ENCODE peak calls at places on chromosomes 3 and 15, in nine cellular contexts. F, N, R, Z, A, S, J, B and U are unnamed samples.

GRCh38 chr3:127967296-127967695 is 52.3 kb downstream of the KBTBD12 start:
- DNase-seq in S (no peak), F (no peak), N (no peak), J (no peak), A (no peak), Z (no peak), B (no peak), R (no peak), U (no peak)

GRCh38 chr3:5053021-5053831 is 68.9 kb upstream of the ARL8B start:
- DNase-seq in A (peak), R (no peak), S (no peak), J (no peak), B (no peak), F (no peak), Z (peak), N (no peak), U (peak)

GRCh38 chr15:51505251-51505650 is 117.3 kb downstream of the DMXL2 start:
- DNase-seq in N (no peak), J (no peak), A (no peak), R (no peak), F (no peak), B (no peak), S (no peak), Z (no peak), U (peak)

GRCh38 chr3:148233403-148233802 is 464.3 kb upstream of the AGTR1 start:
- DNase-seq in B (no peak), S (no peak), A (peak), R (no peak), Z (peak), J (no peak), F (peak), N (no peak), U (peak)

GRCh38 chr15:85865070-85865684 is 70.5 kb upstream of the KLHL25 start:
- DNase-seq in R (peak), N (peak), A (peak), F (peak), B (no peak), Z (peak), S (no peak), J (peak), U (peak)

GRCh38 chr3:60610441-60611112 is 640.7 kb downstream of the FHIT start:
- DNase-seq in F (no peak), J (peak), A (peak), N (no peak), R (no peak), B (no peak), Z (no peak), S (no peak), U (peak)

GRCh38 chr3:194318511-194319161 is 32.5 kb downstream of the CPN2 start:
- DNase-seq in F (no peak), S (no peak), R (no peak), B (no peak), N (no peak), Z (no peak), J (no peak), A (peak), U (peak)

GRCh38 chr3:43160664-43161063 is 54.8 kb upstream of the POMGNT2 start:
- DNase-seq in J (no peak), B (no peak), A (no peak), N (no peak), R (no peak), S (no peak), F (no peak), Z (no peak), U (no peak)

GRCh38 chr3:39879581-39879980 is 70.2 kb downstream of the MYRIP start:
- DNase-seq in J (no peak), N (no peak), R (no peak), F (no peak), Z (no peak), S (no peak), A (no peak), B (no peak), U (no peak)

GRCh38 chr3:178352300-178353021 is 183.8 kb upstream of the KCNMB2 start:
- DNase-seq in Z (peak), R (peak), N (no peak), J (no peak), A (peak), B (peak), F (no peak), S (no peak), U (peak)

GRCh38 chr3:33277193-33277882 is at the start of gene FBXL2:
- DNase-seq in N (peak), Z (peak), S (peak), B (peak), F (peak), J (peak), R (peak), A (peak), U (peak)

GRCh38 chr3:24129549-24129948 is 184.5 kb downstream of the NR1D2 start:
- DNase-seq in N (no peak), Z (no peak), A (no peak), R (peak), B (no peak), F (no peak), J (no peak), S (no peak), U (peak)

GRCh38 chr15:87850916-87851315 is 405.6 kb downstream of the NTRK3 start:
- DNase-seq in F (no peak), A (no peak), Z (no peak), R (no peak), B (no peak), J (peak), N (no peak), S (no peak), U (no peak)

GRCh38 chr15:81830520-81830919 is 215.3 kb downstream of the MEX3B start:
- DNase-seq in S (no peak), F (no peak), A (no peak), N (no peak), R (no peak), B (no peak), J (no peak), Z (no peak), U (no peak)

GRCh38 chr3:117873236-117873635 is 1161.4 kb downstream of the IGSF11 start:
- DNase-seq in Z (peak), B (no peak), J (peak), F (no peak), R (no peak), S (no peak), N (no peak), A (no peak), U (no peak)

GRCh38 chr15:48385431-48385830 is 54.2 kb downstream of the DUT start:
- DNase-seq in B (no peak), R (no peak), J (no peak), N (no peak), A (peak), F (no peak), Z (peak), S (no peak), U (peak)

GRCh38 chr3:85337895-85338294 is 379.1 kb downstream of the CADM2 start:
- DNase-seq in B (no peak), Z (no peak), F (no peak), S (no peak), N (no peak), J (no peak), R (no peak), A (no peak), U (no peak)

GRCh38 chr3:193780810-193781472 is 187.9 kb downstream of the OPA1 start:
- DNase-seq in S (peak), J (peak), B (peak), R (peak), F (peak), N (peak), A (peak), Z (peak), U (peak)

GRCh38 chr3:45462522-45463262 is 74.3 kb downstream of the LARS2 start:
- DNase-seq in A (peak), S (no peak), N (peak), J (no peak), R (no peak), F (peak), B (no peak), Z (peak), U (no peak)

GRCh38 chr3:100756441-100756840 is 47.1 kb downstream of the TFG start:
- DNase-seq in Z (peak), F (no peak), S (no peak), A (no peak), J (peak), B (no peak), R (no peak), N (no peak), U (no peak)

GRCh38 chr3:134357261-134357913 is 16.9 kb downstream of the AMOTL2 start:
- DNase-seq in R (no peak), S (no peak), J (no peak), N (no peak), F (no peak), Z (peak), B (no peak), A (peak), U (no peak)

GRCh38 chr3:106326941-106327765 is 458.3 kb upstream of the CBLB start:
- DNase-seq in S (no peak), F (no peak), J (no peak), R (peak), N (no peak), Z (no peak), A (peak), B (no peak), U (no peak)

GRCh38 chr3:15649341-15649740 is 47.8 kb downstream of the BTD start:
- DNase-seq in A (no peak), Z (no peak), F (no peak), B (no peak), S (no peak), J (no peak), N (no peak), R (no peak), U (no peak)

GRCh38 chr3:98482717-98483482 is 14.6 kb upstream of the OR5K2 start:
- DNase-seq in J (no peak), F (peak), A (no peak), R (no peak), S (no peak), N (no peak), Z (no peak), B (no peak), U (peak)

GRCh38 chr15:100780208-100780800 is 99.3 kb upstream of the ALDH1A3 start:
- DNase-seq in F (no peak), Z (no peak), S (no peak), J (no peak), N (no peak), A (no peak), R (no peak), B (no peak), U (no peak)

GRCh38 chr3:52444860-52445793 is at the start of gene SEMA3G:
- DNase-seq in A (peak), J (peak), F (peak), Z (peak), R (peak), N (peak), S (peak), B (no peak), U (peak)

GRCh38 chr3:150911780-150912179 is 6.5 kb upstream of the MINDY4B start:
- DNase-seq in J (no peak), F (no peak), R (no peak), A (no peak), S (no peak), Z (no peak), B (no peak), N (no peak), U (no peak)

GRCh38 chr3:60555704-60556340 is 695.4 kb downstream of the FHIT start:
- DNase-seq in S (no peak), R (peak), A (peak), N (peak), J (no peak), B (no peak), F (no peak), Z (peak), U (peak)

GRCh38 chr15:31051646-31052045 is 49.9 kb downstream of the TRPM1 start:
- DNase-seq in B (no peak), N (no peak), Z (no peak), J (no peak), A (no peak), R (no peak), S (no peak), F (no peak), U (no peak)

GRCh38 chr15:41987246-41987924 is 15.0 kb upstream of the EHD4 start:
- DNase-seq in Z (no peak), F (no peak), S (no peak), B (no peak), R (no peak), J (no peak), A (no peak), N (no peak), U (no peak)

GRCh38 chr3:62131050-62131449 is 242.3 kb downstream of the FEZF2 start:
- DNase-seq in S (no peak), Z (no peak), J (no peak), B (no peak), R (no peak), N (no peak), A (no peak), F (no peak), U (no peak)

GRCh38 chr15:72197460-72198409 is at the start of gene GRAMD2A:
- DNase-seq in N (peak), R (peak), J (no peak), F (no peak), S (peak), B (peak), A (peak), Z (peak), U (peak)